ENCODE peak calls at places on chromosomes 1 and 21, in ten cellular contexts. S is A673, J is progenitor cell of endocrine pancreas, A is cardiac fibroblast, R is AG10803, M is body of pancreas, O is GM13976, F is ascending aorta, E is fibroblast of the aortic adventitia, N is cardiac muscle cell. U is an unnamed sample.

GRCh38 chr1:220905650-220906560 is 26.7 kb downstream of the HLX start:
- DNase-seq in S (no peak), J (no peak), A (no peak), R (no peak), M (no peak), O (no peak), F (no peak), E (no peak), N (no peak), U (no peak)

GRCh38 chr1:94017155-94017829 is 103.7 kb downstream of the ABCA4 start:
- DNase-seq in S (no peak), J (no peak), A (no peak), R (no peak), M (no peak), O (no peak), F (no peak), E (no peak), N (no peak), U (no peak)

GRCh38 chr1:198678901-198679329 is 40.1 kb downstream of the PTPRC start:
- DNase-seq in S (no peak), J (no peak), A (no peak), R (no peak), M (no peak), O (no peak), F (no peak), E (no peak), N (no peak), U (no peak)

GRCh38 chr21:41597227-41597626 is 89.3 kb upstream of the TMPRSS2 start:
- DNase-seq in S (no peak), J (no peak), A (no peak), R (no peak), M (no peak), O (no peak), F (peak), E (no peak), N (no peak), U (no peak)

GRCh38 chr1:155170101-155170785 is 2.9 kb downstream of the KRTCAP2 start:
- DNase-seq in S (no peak), J (no peak), A (no peak), R (no peak), M (no peak), O (no peak), F (no peak), E (no peak), N (no peak), U (peak)

GRCh38 chr21:44052071-44052829 is 40.1 kb downstream of the TRAPPC10 start:
- DNase-seq in S (no peak), J (no peak), A (peak), R (no peak), M (peak), O (no peak), F (no peak), E (no peak), N (no peak), U (peak)

GRCh38 chr21:44510508-44511218 is 29.3 kb downstream of the KRTAP10-1 start:
- DNase-seq in S (peak), J (peak), A (peak), R (peak), M (peak), O (peak), F (no peak), E (peak), N (peak), U (peak)

GRCh38 chr1:47991187-47991586 is 6.0 kb downstream of the TRABD2B start:
- DNase-seq in S (peak), J (no peak), A (peak), R (peak), M (no peak), O (no peak), F (no peak), E (no peak), N (no peak), U (peak)

GRCh38 chr1:150165622-150166612 is 16.2 kb downstream of the PLEKHO1 start:
- DNase-seq in S (peak), J (no peak), A (peak), R (peak), M (peak), O (peak), F (no peak), E (peak), N (peak), U (peak)

GRCh38 chr1:147080671-147081394 is 91.4 kb downstream of the PRKAB2 start:
- DNase-seq in S (no peak), J (no peak), A (no peak), R (no peak), M (no peak), O (peak), F (no peak), E (no peak), N (peak), U (no peak)

GRCh38 chr1:33181038-33181861 is 593 bp downstream of the TRIM62 start:
- DNase-seq in S (peak), J (peak), A (peak), R (peak), M (peak), O (no peak), F (peak), E (peak), N (peak), U (peak)

GRCh38 chr1:240149488-240150094 is 57.9 kb downstream of the FMN2 start:
- DNase-seq in S (peak), J (no peak), A (peak), R (peak), M (no peak), O (peak), F (no peak), E (peak), N (peak), U (peak)

GRCh38 chr1:33342041-33342723 is 21.3 kb upstream of the A3GALT2 start:
- DNase-seq in S (peak), J (peak), A (peak), R (peak), M (peak), O (no peak), F (peak), E (peak), N (no peak), U (peak)

GRCh38 chr1:192954705-192955265 is 104.4 kb downstream of the UCHL5 start:
- DNase-seq in S (no peak), J (no peak), A (peak), R (no peak), M (no peak), O (no peak), F (peak), E (no peak), N (no peak), U (no peak)

GRCh38 chr1:24541711-24542346 is 14.1 kb upstream of the NCMAP start:
- DNase-seq in S (no peak), J (no peak), A (no peak), R (no peak), M (peak), O (no peak), F (no peak), E (no peak), N (no peak), U (no peak)

GRCh38 chr1:206933333-206933945 is 11.7 kb upstream of the FCMR start:
- DNase-seq in S (peak), J (no peak), A (peak), R (no peak), M (peak), O (peak), F (peak), E (no peak), N (peak), U (no peak)

GRCh38 chr21:44618504-44618903 is 6.6 kb downstream of the KRTAP10-8 start:
- DNase-seq in S (no peak), J (no peak), A (peak), R (peak), M (peak), O (no peak), F (no peak), E (peak), N (no peak), U (no peak)

GRCh38 chr1:34166191-34167090 is 1.4 kb upstream of the CSMD2 start:
- DNase-seq in S (peak), J (no peak), A (no peak), R (peak), M (no peak), O (no peak), F (no peak), E (no peak), N (no peak), U (no peak)

GRCh38 chr1:24182041-24182440 is 5.0 kb downstream of the IFNLR1 start:
- DNase-seq in S (no peak), J (no peak), A (no peak), R (no peak), M (peak), O (no peak), F (no peak), E (no peak), N (no peak), U (no peak)

GRCh38 chr1:227887697-227888403 is 59.9 kb downstream of the WNT9A start:
- DNase-seq in S (no peak), J (peak), A (no peak), R (no peak), M (peak), O (no peak), F (peak), E (no peak), N (no peak), U (peak)

GRCh38 chr1:16047791-16048475 is 4.4 kb downstream of the CLCNKB start:
- DNase-seq in S (no peak), J (no peak), A (no peak), R (no peak), M (no peak), O (no peak), F (no peak), E (no peak), N (no peak), U (peak)

GRCh38 chr1:218946147-218946546 is 227.5 kb upstream of the LYPLAL1 start:
- DNase-seq in S (no peak), J (no peak), A (no peak), R (no peak), M (no peak), O (no peak), F (no peak), E (no peak), N (no peak), U (no peak)

GRCh38 chr1:94974224-94974623 is 47.3 kb upstream of the CNN3 start:
- DNase-seq in S (no peak), J (no peak), A (peak), R (peak), M (no peak), O (no peak), F (no peak), E (peak), N (no peak), U (no peak)

GRCh38 chr1:248840946-248841345 is 2.9 kb downstream of the ZNF672 start:
- DNase-seq in S (no peak), J (no peak), A (peak), R (peak), M (no peak), O (no peak), F (peak), E (no peak), N (no peak), U (peak)

GRCh38 chr21:36232641-36233040 is 76.0 kb downstream of the DOP1B start:
- DNase-seq in S (no peak), J (no peak), A (no peak), R (no peak), M (peak), O (no peak), F (no peak), E (no peak), N (no peak), U (no peak)

GRCh38 chr1:96076589-96076988 is 645.0 kb upstream of the PTBP2 start:
- DNase-seq in S (no peak), J (no peak), A (no peak), R (no peak), M (no peak), O (no peak), F (no peak), E (no peak), N (no peak), U (no peak)

GRCh38 chr1:24384251-24385090 is 29.1 kb downstream of the STPG1 start:
- DNase-seq in S (no peak), J (no peak), A (peak), R (peak), M (no peak), O (peak), F (no peak), E (peak), N (peak), U (peak)

GRCh38 chr1:162701286-162701685 is 69.0 kb downstream of the DDR2 start:
- DNase-seq in S (no peak), J (no peak), A (no peak), R (no peak), M (no peak), O (peak), F (no peak), E (no peak), N (no peak), U (no peak)

GRCh38 chr21:42721341-42721824 is 68.0 kb downstream of the PDE9A start:
- DNase-seq in S (no peak), J (no peak), A (peak), R (peak), M (no peak), O (no peak), F (no peak), E (peak), N (no peak), U (peak)

GRCh38 chr1:165124772-165125171 is 231.7 kb downstream of the LMX1A start:
- DNase-seq in S (no peak), J (no peak), A (no peak), R (no peak), M (no peak), O (no peak), F (no peak), E (no peak), N (no peak), U (no peak)

GRCh38 chr1:165134431-165134830 is 222.1 kb downstream of the LMX1A start:
- DNase-seq in S (no peak), J (no peak), A (no peak), R (no peak), M (no peak), O (no peak), F (no peak), E (no peak), N (no peak), U (no peak)

GRCh38 chr1:165129568-165130164 is 226.8 kb downstream of the LMX1A start:
- DNase-seq in S (peak), J (peak), A (peak), R (peak), M (peak), O (peak), F (no peak), E (peak), N (peak), U (peak)
- TF ChIP-seq CTCF in S (peak), J (peak), A (peak), R (peak), M (peak), O (peak), F (no peak), E (peak), N (peak), U (peak)

DNA sequence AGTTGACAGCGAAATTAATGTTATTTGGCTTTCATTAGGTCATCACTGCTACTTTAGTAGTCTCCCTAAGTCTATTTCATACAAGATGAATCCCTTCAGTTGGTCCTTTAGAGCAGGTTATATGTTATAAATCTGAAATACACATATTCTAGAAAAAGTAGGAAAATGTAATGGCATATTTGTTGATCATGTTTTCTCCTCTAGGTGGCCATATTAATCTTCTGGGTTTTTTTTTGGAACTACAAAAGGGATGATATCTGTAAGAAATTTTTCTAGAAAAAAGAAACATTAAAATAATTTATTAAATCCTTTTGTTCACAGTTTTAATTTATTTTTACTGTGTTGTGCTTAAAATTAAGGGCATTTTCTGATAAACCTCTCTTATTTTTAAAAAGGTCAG is 87.9 kb downstream of the SYT14 start:
- DNase-seq in S (no peak), J (no peak), A (no peak), R (no peak), M (no peak), O (no peak), F (no peak), E (no peak), N (no peak), U (no peak)
- TF ChIP-seq CTCF in S (peak), J (no peak), A (peak), R (peak), M (no peak), O (no peak), F (no peak), E (peak), N (no peak), U (peak)

GRCh38 chr1:2561898-2562895 is 6.0 kb downstream of the TNFRSF14 start:
- DNase-seq in S (no peak), J (peak), A (no peak), R (no peak), M (no peak), O (no peak), F (no peak), E (no peak), N (no peak), U (peak)
- TF ChIP-seq CTCF in S (peak), J (peak), A (peak), R (peak), M (no peak), O (peak), F (no peak), E (peak), N (peak), U (peak)

DNA sequence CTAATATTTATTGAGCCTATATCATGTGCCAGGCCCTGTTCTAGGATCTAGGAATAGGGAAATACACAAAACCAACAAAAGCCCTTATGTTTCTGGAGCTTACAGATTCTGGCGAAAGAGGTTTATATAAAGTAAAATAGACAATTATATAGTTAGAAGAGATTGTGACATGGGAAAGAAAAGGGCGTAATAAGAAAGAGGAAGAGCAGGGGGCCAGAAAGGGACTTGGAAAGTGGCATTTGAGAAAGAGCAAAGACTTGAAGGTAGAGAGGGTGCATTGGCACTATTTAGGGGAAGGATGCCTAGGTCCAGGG is 322.5 kb upstream of the FAM78B start:
- DNase-seq in S (no peak), J (no peak), A (no peak), R (no peak), M (no peak), O (no peak), F (no peak), E (no peak), N (no peak), U (no peak)
- TF ChIP-seq CTCF in S (no peak), J (no peak), A (no peak), R (no peak), M (no peak), O (no peak), F (no peak), E (no peak), N (no peak), U (no peak)

GRCh38 chr1:4768553-4768952 is 114.1 kb downstream of the AJAP1 start:
- DNase-seq in S (no peak), J (no peak), A (no peak), R (no peak), M (no peak), O (no peak), F (no peak), E (no peak), N (no peak), U (peak)
- TF ChIP-seq CTCF in S (no peak), J (no peak), A (no peak), R (no peak), M (no peak), O (no peak), F (no peak), E (no peak), N (no peak), U (no peak)

DNA sequence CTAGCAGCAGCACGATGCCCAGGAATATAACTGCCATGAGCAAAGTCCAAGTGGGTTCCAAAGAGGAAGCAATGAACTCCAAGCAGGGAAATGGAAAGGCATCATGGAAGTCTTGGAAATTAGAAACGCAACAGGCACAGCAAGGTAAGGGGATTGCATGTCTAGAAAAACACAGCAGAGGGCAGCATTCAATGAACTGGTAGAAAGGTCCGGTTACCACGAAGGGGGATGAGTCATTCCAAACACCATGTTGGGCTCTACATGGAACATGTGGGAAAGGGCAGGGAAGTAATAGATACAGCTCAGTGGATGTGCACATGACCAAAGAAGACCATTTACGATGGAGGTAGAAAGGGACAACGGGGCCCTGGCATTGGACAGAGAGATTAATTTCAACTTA is 36.4 kb downstream of the RXRG start:
- DNase-seq in S (peak), J (no peak), A (peak), R (peak), M (peak), O (no peak), F (peak), E (peak), N (peak), U (no peak)
- TF ChIP-seq CTCF in S (peak), J (peak), A (no peak), R (peak), M (no peak), O (no peak), F (no peak), E (peak), N (peak), U (peak)

DNA sequence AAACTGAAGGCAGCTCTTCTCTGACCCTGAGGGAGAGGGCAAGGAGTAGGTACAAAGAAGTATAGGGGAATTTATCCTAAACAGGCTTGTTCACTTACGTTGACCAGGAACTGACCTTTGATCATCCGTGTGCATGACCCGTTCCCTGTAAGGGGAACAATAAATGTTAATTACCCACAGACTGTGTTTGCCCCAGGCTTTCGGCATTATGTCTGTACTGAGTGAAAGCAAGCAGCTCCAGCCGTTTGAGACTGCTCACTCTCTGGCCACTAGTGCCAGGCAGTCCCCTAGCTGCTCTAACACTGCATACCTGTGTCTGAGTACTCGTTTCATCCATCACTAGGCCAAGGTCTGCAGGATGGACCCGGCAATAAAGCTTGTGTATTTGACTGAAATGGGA is 1365.3 kb downstream of the NCAM2 start:
- DNase-seq in S (no peak), J (no peak), A (no peak), R (no peak), M (no peak), O (no peak), F (no peak), E (no peak), N (no peak), U (no peak)
- TF ChIP-seq CTCF in S (no peak), J (no peak), A (no peak), R (no peak), M (no peak), O (no peak), F (no peak), E (no peak), N (no peak), U (no peak)

GRCh38 chr1:37602750-37603694 is 7.3 kb upstream of the GNL2 start:
- DNase-seq in S (peak), J (peak), A (peak), R (peak), M (peak), O (peak), F (no peak), E (peak), N (peak), U (no peak)
- TF ChIP-seq CTCF in S (peak), J (peak), A (peak), R (peak), M (peak), O (peak), F (peak), E (peak), N (peak), U (peak)

GRCh38 chr1:2556277-2557145 is at the start of gene TNFRSF14:
- DNase-seq in S (peak), J (no peak), A (peak), R (peak), M (peak), O (peak), F (peak), E (peak), N (peak), U (peak)
- TF ChIP-seq CTCF in S (no peak), J (no peak), A (peak), R (peak), M (no peak), O (no peak), F (peak), E (peak), N (peak), U (no peak)